ENCODE peak calls at places on chromosomes 5 and 9, in five cellular contexts. H is endothelial cell, W is ovary, B is tibial artery, I is coronary artery. M is an unnamed sample.

GRCh38 chr5:149203896-149204544 is 62.7 kb downstream of the ABLIM3 start:
- DNase-seq in H (no peak), I (no peak), B (no peak), W (no peak), M (no peak)

GRCh38 chr9:87763286-87763685 is 37.4 kb downstream of the CTSL start:
- DNase-seq in I (no peak), B (no peak), H (no peak), W (no peak), M (no peak)

GRCh38 chr5:96601811-96602244 is 60.3 kb upstream of the CAST start:
- DNase-seq in H (peak; percentile 74), B (no peak), W (no peak), I (no peak), M (peak; percentile 64)

GRCh38 chr9:70574222-70574837 is 159.9 kb upstream of the KLF9 start:
- DNase-seq in W (no peak), B (peak; percentile 70), I (no peak), H (no peak), M (no peak)

GRCh38 chr9:72399391-72399790 is 34.4 kb upstream of the ZFAND5 start:
- DNase-seq in B (no peak), I (no peak), W (no peak), H (no peak), M (no peak)

GRCh38 chr5:87074934-87075541 is 192.6 kb upstream of the RASA1 start:
- DNase-seq in B (no peak), W (no peak), I (no peak), H (no peak), M (peak; percentile 60)

GRCh38 chr5:116389601-116390000 is 185.0 kb downstream of the SEMA6A start:
- DNase-seq in W (no peak), B (no peak), I (no peak), H (no peak), M (no peak)

GRCh38 chr9:128628471-128629048 is 28.1 kb downstream of the DYNC2I2 start:
- DNase-seq in I (no peak), W (no peak), H (no peak), B (peak; percentile 87), M (peak; percentile 18)

GRCh38 chr9:116144038-116144437 is 9.6 kb upstream of the PAPPA start:
- DNase-seq in B (no peak), I (no peak), H (no peak), W (no peak), M (no peak)

GRCh38 chr9:106929471-106930198 is 66.7 kb downstream of the ZNF462 start:
- DNase-seq in W (no peak), B (no peak), I (no peak), H (no peak), M (no peak)

GRCh38 chr9:129355641-129356040 is 177.6 kb upstream of the IER5L start:
- DNase-seq in H (no peak), I (no peak), B (no peak), W (no peak), M (no peak)

GRCh38 chr5:68375540-68375939 is 160.0 kb downstream of the PIK3R1 start:
- DNase-seq in W (no peak), I (no peak), H (no peak), B (no peak), M (no peak)

GRCh38 chr5:109756543-109757186 is 66.9 kb downstream of the MAN2A1 start:
- DNase-seq in H (no peak), I (no peak), W (no peak), B (no peak), M (no peak)

GRCh38 chr5:98050583-98050982 is 722.9 kb upstream of the RGMB start:
- DNase-seq in H (no peak), I (no peak), B (no peak), W (no peak), M (no peak)

GRCh38 chr9:8733096-8733954 is 933.7 kb upstream of the DMAC1 start:
- DNase-seq in W (peak; percentile 46), B (no peak), I (no peak), H (peak; percentile 29), M (no peak)

GRCh38 chr5:41270423-41271251 is 57.3 kb upstream of the C6 start:
- DNase-seq in H (peak; percentile 35), B (no peak), I (no peak), W (peak; percentile 51), M (no peak)

GRCh38 chr5:172681421-172681820 is 40.4 kb downstream of the NEURL1B start:
- DNase-seq in W (no peak), H (no peak), B (no peak), I (no peak), M (no peak)

GRCh38 chr5:139765409-139766217 is 30.0 kb upstream of the PSD2 start:
- DNase-seq in H (peak; percentile 90), W (peak; percentile 83), B (peak; percentile 87), I (peak; percentile 85), M (peak; percentile 89)

GRCh38 chr5:26482076-26482816 is 556.1 kb downstream of the CDH9 start:
- DNase-seq in B (no peak), I (no peak), H (no peak), W (no peak), M (no peak)

GRCh38 chr5:129051283-129051682 is 43.3 kb upstream of the ISOC1 start:
- DNase-seq in H (no peak), B (no peak), W (no peak), I (no peak), M (no peak)

GRCh38 chr9:136013116-136013515 is 51.9 kb upstream of the UBAC1 start:
- DNase-seq in B (peak; percentile 52), I (no peak), W (no peak), H (no peak), M (no peak)

GRCh38 chr5:133746834-133747233 is 134.5 kb upstream of the FSTL4 start:
- DNase-seq in I (peak; percentile 50), H (peak; percentile 8), B (no peak), W (no peak), M (peak; percentile 21)

GRCh38 chr9:34256104-34256503 is 73.0 kb downstream of the KIF24 start:
- DNase-seq in I (no peak), H (no peak), B (no peak), W (no peak), M (no peak)

GRCh38 chr9:89116064-89116817 is 62.4 kb downstream of the SHC3 start:
- DNase-seq in I (no peak), H (no peak), W (no peak), B (no peak), M (no peak)

GRCh38 chr9:83483223-83483622 is 55.0 kb downstream of the FRMD3 start:
- DNase-seq in B (no peak), H (no peak), W (no peak), I (no peak), M (no peak)

GRCh38 chr5:72241346-72242003 is 78.6 kb downstream of the MRPS27 start:
- DNase-seq in W (no peak), I (no peak), B (no peak), H (no peak), M (no peak)

GRCh38 chr9:121434946-121435345 is 64.7 kb downstream of the GGTA1 start:
- DNase-seq in I (no peak), B (no peak), H (no peak), W (no peak), M (no peak)

GRCh38 chr9:96344458-96345180 is 38.9 kb downstream of the SLC35D2 start:
- DNase-seq in H (no peak), B (peak; percentile 74), W (peak; percentile 61), I (peak; percentile 86), M (no peak)

GRCh38 chr9:78239506-78239905 is 3.6 kb downstream of the CEP78 start:
- DNase-seq in B (no peak), I (no peak), H (no peak), W (no peak), M (no peak)
- TF ChIP-seq CTCF in B (no peak), I (no peak), H (no peak), W (no peak), M (no peak)

DNA sequence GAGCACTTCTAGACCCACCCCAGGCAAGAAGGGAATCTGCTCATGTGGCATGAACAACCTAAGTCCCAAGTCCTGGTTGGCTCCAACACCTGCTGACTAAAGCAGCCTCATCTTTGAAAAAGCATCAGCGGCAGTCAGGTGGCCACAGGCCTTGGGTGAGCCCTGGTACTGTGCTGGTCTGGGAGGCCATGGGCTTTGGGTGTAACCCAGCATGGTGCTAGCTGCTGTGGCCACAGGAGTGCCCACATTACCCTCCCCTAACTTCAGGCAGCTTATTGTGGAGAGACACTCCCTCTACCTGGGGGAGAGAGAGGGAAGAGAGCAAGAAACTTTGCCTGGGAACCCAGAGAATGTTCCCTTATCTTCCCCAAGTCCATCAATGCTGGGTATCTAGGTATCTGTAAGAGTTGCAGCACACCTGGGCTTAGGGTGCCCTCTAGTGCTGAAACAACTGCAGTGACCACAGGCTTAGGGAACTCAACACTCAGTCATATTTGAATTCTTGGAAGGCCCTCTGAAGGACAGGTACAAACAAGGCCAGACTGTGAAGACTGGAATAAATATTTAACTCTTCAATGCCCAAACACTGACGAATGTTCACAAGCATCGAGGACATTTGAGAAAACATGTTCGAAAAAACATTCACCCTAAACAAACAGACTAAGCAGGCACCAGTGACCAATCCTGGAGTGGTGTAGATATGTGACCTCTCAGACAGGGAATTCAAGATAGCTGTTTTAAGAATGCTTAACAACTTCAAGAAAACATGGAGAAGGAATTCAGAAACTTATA is 69.9 kb upstream of the OR2K2 start:
- DNase-seq in I (no peak), W (no peak), H (peak; percentile 20), B (no peak), M (no peak)
- TF ChIP-seq CTCF in I (no peak), W (no peak), H (peak; percentile 32), B (no peak), M (no peak)

DNA sequence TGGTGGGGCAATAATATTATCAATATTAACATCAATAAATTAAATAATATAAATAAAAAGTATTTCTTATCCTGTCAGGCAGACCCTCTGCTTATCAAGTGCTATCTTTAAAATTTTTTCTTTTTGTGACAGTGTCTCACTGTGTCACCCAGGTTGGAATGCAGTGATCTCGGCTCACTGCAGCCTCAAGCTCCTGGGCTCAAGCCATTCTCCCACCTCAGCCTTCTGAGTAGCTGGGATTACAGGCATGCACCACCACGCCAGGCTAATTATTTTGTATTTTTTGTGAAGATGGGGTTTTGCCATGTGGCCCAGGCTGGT is 53.2 kb downstream of the NDST1 start:
- DNase-seq in W (no peak), I (no peak), H (no peak), B (no peak), M (no peak)
- TF ChIP-seq CTCF in W (no peak), I (peak; percentile 13), H (peak; percentile 52), B (no peak), M (no peak)

GRCh38 chr5:138287252-138287651 is 12.8 kb upstream of the GFRA3 start:
- DNase-seq in B (no peak), H (no peak), I (no peak), W (no peak), M (no peak)

GRCh38 chr5:138280915-138281314 is 6.5 kb upstream of the GFRA3 start:
- DNase-seq in W (no peak), I (no peak), H (no peak), B (no peak), M (no peak)

DNA sequence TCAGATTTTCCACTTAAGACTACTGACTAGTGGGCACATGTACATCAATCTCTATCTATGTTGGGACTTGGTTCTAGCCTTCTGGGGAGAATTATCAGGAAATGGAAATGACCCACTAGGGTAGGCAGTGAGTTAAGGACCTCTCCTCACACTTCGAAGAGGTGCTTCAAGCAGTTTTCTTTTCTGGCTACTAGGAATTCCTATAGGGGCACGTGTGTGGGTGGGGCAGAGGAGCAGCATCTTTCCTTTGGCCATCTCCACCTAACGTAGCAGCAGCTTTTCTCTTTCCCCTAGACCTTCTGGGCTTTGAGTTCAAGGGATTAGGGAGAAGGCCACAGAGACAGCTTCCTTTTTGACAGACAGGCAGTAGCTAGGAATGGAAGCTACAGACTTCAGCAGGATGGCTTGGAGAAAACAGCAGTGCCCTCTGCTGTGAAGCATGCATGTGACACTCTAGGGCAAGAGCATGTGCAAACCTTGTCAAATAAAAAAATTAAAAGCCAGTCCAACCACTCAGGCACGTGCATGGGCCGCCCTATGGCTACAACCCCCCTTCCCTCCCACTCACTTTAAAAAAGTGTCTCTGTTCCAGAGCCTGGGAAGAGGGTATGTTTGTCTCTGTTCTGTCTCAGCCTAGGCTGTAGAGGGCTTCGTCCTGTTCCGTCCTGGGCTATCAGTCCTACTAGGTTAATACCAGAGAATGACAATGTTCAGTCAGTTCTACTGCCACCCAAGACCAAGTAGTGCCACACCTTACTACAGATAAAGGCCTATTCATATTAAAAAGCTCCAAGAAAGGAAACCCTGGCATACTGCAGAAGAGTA is 8.7 kb upstream of the GFRA3 start:
- DNase-seq in B (no peak), H (peak; percentile 63), I (no peak), W (no peak), M (peak; percentile 45)
- TF ChIP-seq CTCF in B (peak; percentile 24), H (no peak), I (no peak), W (no peak), M (peak; percentile 48)